ENCODE peak calls at places on chromosome 12, in nine cellular contexts. C is Panc1, N is GM06990, X is brain microvascular endothelial cell, Q is kidney, Y is PC-9, D is GM23338, O is fibroblast of lung, R is tibial artery. P is an unnamed sample.

GRCh38 chr12:66942741-66943465 is 264.0 kb upstream of the GRIP1 start:
- DNase-seq in O (no peak), X (no peak), C (no peak), N (no peak), Q (no peak), Y (no peak), R (no peak), D (peak; percentile 79), P (no peak)

GRCh38 chr12:67716817-67717216 is 68.3 kb downstream of the DYRK2 start:
- DNase-seq in Q (no peak), X (no peak), N (no peak), R (no peak), Y (peak; percentile 8), C (no peak), O (no peak), D (no peak), P (no peak)

GRCh38 chr12:41795066-41795465 is 349.6 kb downstream of the GXYLT1 start:
- DNase-seq in Q (no peak), Y (no peak), R (no peak), O (peak; percentile 62), C (no peak), N (no peak), D (no peak), X (no peak), P (no peak)

GRCh38 chr12:50458606-50459005 is 46.2 kb upstream of the DIP2B start:
- DNase-seq in N (no peak), C (no peak), D (no peak), Q (no peak), Y (no peak), R (no peak), X (no peak), O (no peak), P (no peak)

GRCh38 chr12:52208424-52209165 is 16.8 kb upstream of the KRT80 start:
- DNase-seq in N (no peak), O (no peak), D (no peak), Y (no peak), C (no peak), X (no peak), Q (peak; percentile 57), R (peak; percentile 9), P (peak; percentile 38)

GRCh38 chr12:71627438-71628002 is 36.1 kb downstream of the ZFC3H1 start:
- DNase-seq in Y (no peak), N (no peak), R (no peak), C (no peak), D (no peak), O (no peak), Q (no peak), X (no peak), P (no peak)

GRCh38 chr12:129185855-129186254 is 332.6 kb downstream of the GLT1D1 start:
- DNase-seq in Y (no peak), D (no peak), X (peak; percentile 76), O (no peak), C (no peak), Q (no peak), R (no peak), N (no peak), P (no peak)

GRCh38 chr12:14514154-14514842 is 53.4 kb downstream of the PLBD1 start:
- DNase-seq in R (no peak), N (peak; percentile 18), C (no peak), Y (peak; percentile 66), D (peak; percentile 94), O (peak; percentile 19), Q (no peak), X (peak; percentile 26), P (no peak)

GRCh38 chr12:28955491-28955890 is 193.6 kb upstream of the FAR2 start:
- DNase-seq in Y (no peak), X (peak; percentile 20), D (no peak), N (no peak), Q (no peak), R (no peak), C (no peak), O (peak; percentile 49), P (no peak)

GRCh38 chr12:18224745-18225144 is 36.6 kb upstream of the PIK3C2G start:
- DNase-seq in Q (no peak), C (peak; percentile 4), O (peak; percentile 68), X (no peak), Y (no peak), D (peak; percentile 73), R (no peak), N (no peak), P (no peak)

GRCh38 chr12:29463198-29463597 is 34.3 kb downstream of the OVCH1 start:
- DNase-seq in Y (no peak), C (no peak), D (no peak), X (no peak), Q (no peak), N (no peak), R (no peak), O (no peak), P (no peak)

GRCh38 chr12:115860619-115861018 is 416.9 kb downstream of the MED13L start:
- DNase-seq in X (no peak), N (no peak), O (no peak), Q (no peak), C (no peak), D (no peak), R (no peak), Y (no peak), P (no peak)

GRCh38 chr12:120175062-120175461 is 19.5 kb downstream of the GCN1 start:
- DNase-seq in N (no peak), D (no peak), X (no peak), Y (no peak), C (no peak), R (no peak), Q (no peak), O (no peak), P (no peak)
- H3K36me3 ChIP-seq in N (peaks cover 37% of the 10 kb centered on the region), D (peaks cover 82% of the 10 kb centered on the region), X (peaks cover 90% of the 10 kb centered on the region), Y (peaks cover 8% of the 10 kb centered on the region), C (peaks cover 16% of the 10 kb centered on the region), R (peaks cover 94% of the 10 kb centered on the region), Q (peaks cover 51% of the 10 kb centered on the region), O (peaks cover 26% of the 10 kb centered on the region), P (peaks cover 100% of the 10 kb centered on the region)

GRCh38 chr12:124504273-124505000 is 63.0 kb downstream of the NCOR2 start:
- DNase-seq in N (no peak), D (peak; percentile 59), Q (no peak), Y (no peak), C (no peak), O (no peak), R (no peak), X (no peak), P (no peak)

GRCh38 chr12:124506832-124507153 is 60.6 kb downstream of the NCOR2 start:
- DNase-seq in R (no peak), X (no peak), C (no peak), N (no peak), O (no peak), D (no peak), Y (no peak), Q (peak; percentile 83), P (no peak)

GRCh38 chr12:124507188-124508109 is 60.0 kb downstream of the NCOR2 start:
- DNase-seq in Y (no peak), C (no peak), R (no peak), X (no peak), Q (peak; percentile 90), O (peak; percentile 65), D (no peak), N (no peak), P (no peak)

GRCh38 chr12:124505001-124505818 is 62.2 kb downstream of the NCOR2 start:
- DNase-seq in Y (no peak), C (no peak), D (no peak), O (no peak), X (no peak), N (no peak), Q (peak; percentile 64), R (no peak), P (no peak)

GRCh38 chr12:124506145-124506831 is 61.1 kb downstream of the NCOR2 start:
- DNase-seq in D (no peak), Y (no peak), R (peak; percentile 87), C (no peak), N (no peak), X (no peak), Q (peak; percentile 94), O (no peak), P (peak; percentile 87)
- H3K4me3 ChIP-seq in D (no peak overlapping the region), Y (no peak overlapping the region), R (peak overlapping the region; percentile 15), C (peak overlapping the region; percentile 0), N (no peak overlapping the region), X (no peak overlapping the region), Q (no peak overlapping the region), O (no peak overlapping the region), P (peak overlapping the region; percentile 0)

GRCh38 chr12:49043241-49043640 is 17.4 kb downstream of the KMT2D start:
- DNase-seq in Y (no peak), D (no peak), X (no peak), R (no peak), N (no peak), O (no peak), Q (no peak), C (no peak), P (no peak)
- H3K36me3 ChIP-seq in Y (peaks cover 24% of the 10 kb centered on the region), D (peaks cover 42% of the 10 kb centered on the region), X (peaks cover 89% of the 10 kb centered on the region), R (peaks cover 98% of the 10 kb centered on the region), N (peaks cover 71% of the 10 kb centered on the region), O (peaks cover 64% of the 10 kb centered on the region), Q (peaks cover 53% of the 10 kb centered on the region), C (peaks cover 33% of the 10 kb centered on the region), P (peaks cover 100% of the 10 kb centered on the region)

GRCh38 chr12:92502417-92503028 is 200.3 kb upstream of the PLEKHG7 start:
- DNase-seq in C (no peak), D (no peak), R (no peak), Y (no peak), X (no peak), N (no peak), Q (no peak), O (peak; percentile 24), P (no peak)

GRCh38 chr12:92505373-92506340 is 197.1 kb upstream of the PLEKHG7 start:
- DNase-seq in Y (no peak), O (peak; percentile 81), R (peak; percentile 32), C (no peak), N (peak; percentile 69), Q (peak; percentile 92), D (no peak), X (peak; percentile 12), P (peak; percentile 66)

GRCh38 chr12:92503977-92504966 is 198.5 kb upstream of the PLEKHG7 start:
- DNase-seq in D (no peak), X (no peak), N (no peak), C (no peak), O (no peak), Q (no peak), R (peak; percentile 55), Y (no peak), P (no peak)

GRCh38 chr12:92506460-92506859 is 196.3 kb upstream of the PLEKHG7 start:
- DNase-seq in X (no peak), D (no peak), R (no peak), Q (no peak), C (no peak), O (no peak), N (no peak), Y (no peak), P (no peak)

DNA sequence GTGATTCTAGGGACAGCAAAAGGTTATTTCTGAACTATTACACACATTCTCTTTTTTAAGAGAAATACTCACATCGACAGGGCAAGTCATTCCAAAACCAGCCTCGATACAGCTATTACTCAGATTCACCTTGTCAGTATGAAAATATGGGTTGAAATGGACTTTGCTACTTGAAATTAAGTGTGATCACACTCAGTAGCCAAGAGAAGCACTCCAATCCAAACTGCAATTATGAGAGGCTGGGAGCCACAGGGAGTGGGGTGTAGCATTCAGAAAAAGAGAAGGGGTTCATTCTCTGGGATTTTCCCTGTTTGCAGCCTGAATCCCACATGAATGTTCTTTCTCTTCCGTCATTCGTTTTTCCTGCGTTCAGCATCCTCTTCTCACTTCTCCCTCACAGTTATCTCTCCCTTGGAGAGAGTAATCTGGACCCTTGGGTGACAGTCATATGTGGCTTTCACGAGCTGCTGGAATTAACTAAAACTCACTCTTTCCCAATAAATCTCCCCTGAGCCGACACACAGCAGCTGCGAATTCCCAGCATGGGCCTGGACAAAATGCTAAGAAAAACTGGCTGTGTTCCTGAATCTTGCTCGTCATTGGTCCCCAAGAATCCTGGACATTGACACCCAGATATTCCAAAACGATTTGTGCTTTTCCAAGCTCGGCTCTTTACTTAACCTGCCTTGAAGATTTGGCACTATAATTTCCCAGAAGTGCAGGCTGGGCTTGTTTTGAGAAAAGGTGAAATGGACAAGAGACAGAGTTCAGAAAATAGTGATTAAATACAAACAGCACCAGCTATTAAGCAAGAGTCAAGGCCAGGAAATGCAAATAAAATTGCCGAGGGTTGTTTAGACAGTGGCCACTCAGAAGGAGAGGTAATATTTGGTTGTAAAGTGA is 199.5 kb upstream of the PLEKHG7 start:
- DNase-seq in Y (no peak), O (peak; percentile 33), X (no peak), N (peak; percentile 79), C (no peak), D (no peak), R (no peak), Q (no peak), P (no peak)
- H3K4me3 ChIP-seq in Y (no peak overlapping the region), O (no peak overlapping the region), X (no peak overlapping the region), N (peak overlapping the region; percentile 32), C (no peak overlapping the region), D (no peak overlapping the region), R (no peak overlapping the region), Q (no peak overlapping the region), P (no peak overlapping the region)

P was measured in upper lobe of right lung.